ENCODE peak calls at places on chromosome 2, in five cellular contexts. I is fibroblast of lung, M is GM04504, F is mesothelial cell of epicardium, V is AG04449. R is an unnamed sample.

GRCh38 chr2:35873921-35874320 is 481.7 kb upstream of the CRIM1 start:
- DNase-seq in V (no peak), F (no peak), I (no peak), M (no peak), R (no peak)

GRCh38 chr2:138421971-138422335 is 79.6 kb upstream of the SPOPL start:
- DNase-seq in M (peak; percentile 60), V (peak; percentile 59), F (no peak), I (peak; percentile 90), R (peak; percentile 57)

GRCh38 chr2:69333352-69333751 is 53.7 kb downstream of the GFPT1 start:
- DNase-seq in F (no peak), M (no peak), I (no peak), V (no peak), R (no peak)

GRCh38 chr2:113284481-113284880 is 5.8 kb upstream of the PAX8 start:
- DNase-seq in M (no peak), F (no peak), V (peak; percentile 19), I (peak; percentile 58), R (no peak)

GRCh38 chr2:43032248-43032893 is 194.0 kb downstream of the ZFP36L2 start:
- DNase-seq in I (no peak), V (no peak), F (no peak), M (no peak), R (no peak)

GRCh38 chr2:43225788-43226557 is 433 bp downstream of the ZFP36L2 start:
- DNase-seq in M (no peak), F (peak; percentile 50), I (peak; percentile 70), V (no peak), R (no peak)

GRCh38 chr2:72989770-72990556 is 72.6 kb downstream of the EMX1 start:
- DNase-seq in I (peak; percentile 60), F (no peak), M (no peak), V (no peak), R (no peak)

GRCh38 chr2:181586569-181587076 is 70.3 kb downstream of the CERKL start:
- DNase-seq in I (peak; percentile 19), V (no peak), M (no peak), F (no peak), R (no peak)

GRCh38 chr2:20231632-20232031 is 6.7 kb upstream of the SDC1 start:
- DNase-seq in F (no peak), M (no peak), I (peak; percentile 72), V (no peak), R (no peak)

GRCh38 chr2:35080231-35080905 is 1275.2 kb upstream of the CRIM1 start:
- DNase-seq in F (no peak), I (peak; percentile 36), V (no peak), M (no peak), R (peak; percentile 18)

GRCh38 chr2:52658598-52658997 is 1109.0 kb upstream of the CHAC2 start:
- DNase-seq in F (no peak), M (no peak), I (peak; percentile 100), V (peak; percentile 44), R (peak; percentile 83)

GRCh38 chr2:84057917-84058316 is 401.2 kb downstream of the SUCLG1 start:
- DNase-seq in V (no peak), I (no peak), F (no peak), M (no peak), R (no peak)

GRCh38 chr2:235937092-235937491 is 231.1 kb downstream of the GBX2 start:
- DNase-seq in F (no peak), I (no peak), M (no peak), V (no peak), R (no peak)

GRCh38 chr2:225274751-225275150 is 124.8 kb upstream of the NYAP2 start:
- DNase-seq in I (peak; percentile 83), M (no peak), V (no peak), F (no peak), R (peak; percentile 87)

GRCh38 chr2:84918430-84918829 is 13.0 kb downstream of the TMSB10 start:
- DNase-seq in M (no peak), F (no peak), I (no peak), V (no peak), R (no peak)

GRCh38 chr2:208359632-208359986 is 47.0 kb upstream of the PTH2R start:
- DNase-seq in V (no peak), M (no peak), I (no peak), F (no peak), R (no peak)

GRCh38 chr2:196783431-196784094 is 15.9 kb downstream of the GTF3C3 start:
- DNase-seq in F (no peak), I (peak; percentile 70), V (no peak), M (no peak), R (no peak)

GRCh38 chr2:199160677-199161465 is 296.9 kb downstream of the SATB2 start:
- DNase-seq in M (peak; percentile 82), F (no peak), I (peak; percentile 95), V (peak; percentile 77), R (peak; percentile 67)

GRCh38 chr2:43311276-43311675 is 84.9 kb upstream of the ZFP36L2 start:
- DNase-seq in F (no peak), I (peak; percentile 85), V (no peak), M (no peak), R (peak; percentile 80)

GRCh38 chr2:98399112-98399511 is 45.5 kb upstream of the INPP4A start:
- DNase-seq in V (no peak), I (no peak), M (no peak), F (no peak), R (no peak)

GRCh38 chr2:45981388-45981930 is 315.7 kb upstream of the EPAS1 start:
- DNase-seq in V (no peak), F (no peak), M (no peak), I (no peak), R (no peak)

GRCh38 chr2:217654173-217654572 is 348.6 kb downstream of the TNS1 start:
- DNase-seq in I (no peak), V (no peak), M (no peak), F (no peak), R (no peak)

GRCh38 chr2:184596819-184597411 is 1.4 kb upstream of the ZNF804A start:
- DNase-seq in V (no peak), I (peak; percentile 78), F (no peak), M (no peak), R (no peak)

GRCh38 chr2:95730813-95731212 is 139.0 kb downstream of the TRIM43 start:
- DNase-seq in F (no peak), M (no peak), V (no peak), I (no peak), R (no peak)

GRCh38 chr2:25397777-25398176 is 56.1 kb upstream of the DNMT3A start:
- DNase-seq in M (no peak), F (no peak), V (no peak), I (no peak), R (no peak)

GRCh38 chr2:38690499-38691420 is 24.8 kb downstream of the GALM start:
- DNase-seq in I (peak; percentile 96), V (peak; percentile 79), F (no peak), M (peak; percentile 76), R (peak; percentile 65)

GRCh38 chr2:127695491-127696472 is 5.5 kb upstream of the SFT2D3 start:
- DNase-seq in F (no peak), V (no peak), I (peak; percentile 59), M (no peak), R (no peak)

GRCh38 chr2:37809931-37810570 is 115.0 kb upstream of the RMDN2 start:
- DNase-seq in M (no peak), I (no peak), F (no peak), V (no peak), R (no peak)

GRCh38 chr2:30971291-30972025 is 164.2 kb upstream of the CAPN13 start:
- DNase-seq in V (no peak), I (no peak), F (no peak), M (no peak), R (no peak)

GRCh38 chr2:174593574-174594203 is 3.9 kb downstream of the WIPF1 start:
- DNase-seq in M (no peak), I (peak; percentile 91), F (no peak), V (no peak), R (peak; percentile 73)

GRCh38 chr2:30777662-30778505 is 29.4 kb downstream of the CAPN13 start:
- DNase-seq in F (no peak), M (no peak), I (no peak), V (no peak), R (no peak)

GRCh38 chr2:28635251-28635650 is 116.4 kb upstream of the PPP1CB start:
- DNase-seq in V (no peak), I (peak; percentile 58), F (no peak), M (no peak), R (no peak)

GRCh38 chr2:13046557-13047165 is 329.9 kb downstream of the TRIB2 start:
- DNase-seq in M (no peak), I (peak; percentile 3), F (no peak), V (no peak), R (peak; percentile 5)

GRCh38 chr2:83196225-83196624 is 1262.9 kb downstream of the SUCLG1 start:
- DNase-seq in M (peak; percentile 27), V (peak; percentile 5), I (peak; percentile 6), F (no peak), R (peak; percentile 23)

GRCh38 chr2:212845941-212846340 is 305.5 kb downstream of the IKZF2 start:
- DNase-seq in M (no peak), V (peak; percentile 46), F (no peak), I (peak; percentile 80), R (no peak)

GRCh38 chr2:21043744-21044532 is at the start of gene APOB:
- DNase-seq in I (no peak), V (no peak), F (no peak), M (no peak), R (no peak)

GRCh38 chr2:228039752-228040534 is 141.5 kb downstream of the SPHKAP start:
- DNase-seq in I (no peak), F (no peak), V (no peak), M (no peak), R (no peak)

GRCh38 chr2:170553748-170554147 is 161.4 kb upstream of the SP5 start:
- DNase-seq in M (no peak), I (no peak), F (no peak), V (no peak), R (no peak)